ENCODE peak calls at places on chromosomes 5 and 9, in seven cellular contexts. G is A549, V is HCT116, R is HepG2, D is K562, P is endothelial cell of umbilical vein, T is GM12878. Q is an unnamed sample.

GRCh38 chr5:120927923-120928322 is 463.8 kb downstream of the PRR16 start:
- DNase-seq in D (no peak), R (no peak), P (peak), T (no peak), G (no peak), V (no peak), Q (no peak)

GRCh38 chr5:57650360-57651069 is 167.9 kb upstream of the ACTBL2 start:
- DNase-seq in V (peak), P (peak), D (peak), R (peak), T (peak), G (peak), Q (peak)

GRCh38 chr9:12718482-12719026 is 25.4 kb downstream of the TYRP1 start:
- DNase-seq in V (no peak), D (no peak), P (peak), T (no peak), G (no peak), R (no peak), Q (no peak)

GRCh38 chr5:144237851-144238250 is 67.2 kb downstream of the KCTD16 start:
- DNase-seq in P (no peak), T (no peak), G (no peak), D (no peak), R (no peak), V (no peak), Q (no peak)

GRCh38 chr5:52948418-52949076 is 40.6 kb upstream of the ITGA2 start:
- DNase-seq in G (peak), T (peak), R (peak), P (peak), D (peak), V (peak), Q (peak)

GRCh38 chr9:72147676-72148075 is 1.6 kb upstream of the GDA start:
- DNase-seq in V (no peak), G (no peak), D (no peak), P (no peak), T (no peak), R (no peak), Q (no peak)

GRCh38 chr5:179866241-179867078 is 7.8 kb upstream of the MRNIP start:
- DNase-seq in D (no peak), P (no peak), V (no peak), G (peak), T (peak), R (no peak), Q (peak)

GRCh38 chr9:137411670-137412380 is 11.1 kb downstream of the EXD3 start:
- DNase-seq in G (peak), R (no peak), D (peak), P (peak), V (peak), T (peak), Q (peak)

GRCh38 chr5:104344809-104345512 is 782.4 kb upstream of the NUDT12 start:
- DNase-seq in G (peak), P (peak), D (no peak), V (peak), T (no peak), R (peak), Q (no peak)

GRCh38 chr9:117153021-117153420 is 261.8 kb downstream of the ASTN2 start:
- DNase-seq in D (no peak), T (no peak), V (no peak), R (no peak), G (no peak), P (no peak), Q (peak)

GRCh38 chr5:50740832-50741231 is 74.4 kb downstream of the PARP8 start:
- DNase-seq in R (no peak), T (no peak), G (no peak), D (no peak), V (no peak), P (no peak), Q (no peak)

GRCh38 chr5:73268826-73269225 is 95.8 kb downstream of the TMEM174 start:
- DNase-seq in P (no peak), V (no peak), D (no peak), T (no peak), G (no peak), R (no peak), Q (no peak)

GRCh38 chr5:79687911-79688310 is 1.7 kb upstream of the CMYA5 start:
- DNase-seq in T (no peak), V (no peak), G (no peak), R (no peak), P (no peak), D (no peak), Q (no peak)

GRCh38 chr9:88313364-88314220 is 74.7 kb upstream of the SPIN1 start:
- DNase-seq in R (no peak), D (no peak), P (no peak), G (no peak), V (no peak), T (no peak), Q (peak)

GRCh38 chr9:92327283-92327850 is 1.6 kb downstream of the CENPP start:
- DNase-seq in R (no peak), T (no peak), G (no peak), D (peak), P (no peak), V (no peak), Q (no peak)

GRCh38 chr9:92324451-92324850 is 699 bp downstream of the NOL8 start:
- DNase-seq in G (no peak), D (peak), R (no peak), P (no peak), V (no peak), T (no peak), Q (peak)

GRCh38 chr9:92324889-92325268 is 271 bp downstream of the NOL8 start:
- DNase-seq in V (no peak), G (no peak), T (no peak), R (no peak), D (no peak), P (no peak), Q (no peak)

GRCh38 chr9:92325269-92325990 is at the start of the genes CENPP and NOL8:
- DNase-seq in T (peak), R (peak), V (peak), P (peak), D (peak), G (peak), Q (peak)

DNA sequence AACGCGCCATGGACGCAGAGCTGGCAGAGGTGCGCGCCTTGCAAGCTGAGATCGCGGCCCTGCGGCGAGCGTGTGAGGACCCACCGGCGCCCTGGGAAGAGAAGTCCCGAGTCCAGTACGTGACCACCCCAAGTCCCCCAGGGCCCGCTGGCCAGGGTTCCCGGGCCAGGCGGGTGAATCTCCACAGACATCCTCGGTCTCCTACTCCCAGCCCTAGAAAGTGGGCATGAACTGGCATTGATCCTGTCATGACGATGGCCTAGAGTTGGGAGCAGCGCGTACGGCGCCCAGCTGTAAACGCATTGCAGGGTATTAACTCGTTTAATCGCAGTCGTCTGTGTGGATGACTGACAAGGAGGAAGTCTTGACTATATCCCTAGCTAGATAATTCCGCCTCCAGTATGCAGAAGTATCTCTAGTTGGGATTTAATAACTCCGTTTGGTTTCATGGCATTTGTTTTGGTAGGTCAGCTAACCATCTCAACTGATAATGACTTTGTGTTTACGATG is 293 bp downstream of the CENPP start:
- DNase-seq in P (no peak), V (no peak), D (peak), G (no peak), R (no peak), T (no peak), Q (peak)
- TF ChIP-seq POLR2A in P (no peak), V (no peak), D (peak), G (peak), R (no peak), T (peak), Q (no peak)

DNA sequence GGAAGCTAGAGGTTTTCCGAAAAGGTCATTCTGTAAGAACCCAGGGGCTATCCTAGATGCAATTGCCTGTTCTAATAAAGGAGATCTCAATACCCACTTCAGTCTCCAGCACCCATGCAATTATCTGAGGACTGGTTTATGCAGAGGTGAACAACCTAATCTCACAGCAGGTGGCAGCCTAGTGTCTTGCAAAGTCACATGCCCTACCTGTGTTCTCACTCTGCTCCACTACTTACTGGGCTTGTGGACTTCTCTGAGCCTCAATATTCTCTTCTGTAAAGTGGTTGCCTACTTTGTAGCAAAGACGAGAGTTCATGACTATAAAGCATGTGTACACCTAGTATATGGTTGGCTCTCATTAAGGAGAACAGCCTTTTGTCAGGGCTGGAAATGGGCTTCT is 21.0 kb upstream of the ALDH1B1 start:
- DNase-seq in D (peak), T (peak), R (peak), P (no peak), G (peak), V (peak), Q (peak)
- TF ChIP-seq MAX in D (no peak), T (peak), R (no peak), P (no peak), G (no peak), V (no peak), Q (no peak)

GRCh38 chr9:127806871-127807270 is 4.2 kb downstream of the FPGS start:
- DNase-seq in V (no peak), T (no peak), G (no peak), R (no peak), D (no peak), P (no peak), Q (no peak)

GRCh38 chr9:127805620-127806019 is 2.9 kb downstream of the FPGS start:
- DNase-seq in T (no peak), G (peak), V (peak), D (peak), R (peak), P (peak), Q (peak)

GRCh38 chr9:127801955-127802575 is 617 bp upstream of the FPGS start:
- DNase-seq in D (no peak), G (no peak), V (no peak), R (no peak), T (no peak), P (no peak), Q (peak)

GRCh38 chr9:127802576-127803443 is at the start of gene FPGS:
- DNase-seq in G (peak), R (peak), V (peak), P (peak), T (peak), D (peak), Q (peak)

GRCh38 chr9:127803507-127804352 is 1.0 kb downstream of the FPGS start:
- DNase-seq in R (no peak), T (no peak), D (no peak), V (no peak), P (no peak), G (peak), Q (peak)
- TF ChIP-seq POLR2A in R (no peak), T (peak), D (no peak), V (no peak), P (peak), G (no peak), Q (no peak)

GRCh38 chr5:143051244-143052058 is 281.3 kb downstream of the ARHGAP26 start:
- DNase-seq in T (no peak), V (no peak), D (peak), P (no peak), G (no peak), R (peak), Q (peak)
- TF ChIP-seq MAX in T (no peak), V (no peak), D (no peak), P (no peak), G (no peak), R (no peak), Q (peak)

DNA sequence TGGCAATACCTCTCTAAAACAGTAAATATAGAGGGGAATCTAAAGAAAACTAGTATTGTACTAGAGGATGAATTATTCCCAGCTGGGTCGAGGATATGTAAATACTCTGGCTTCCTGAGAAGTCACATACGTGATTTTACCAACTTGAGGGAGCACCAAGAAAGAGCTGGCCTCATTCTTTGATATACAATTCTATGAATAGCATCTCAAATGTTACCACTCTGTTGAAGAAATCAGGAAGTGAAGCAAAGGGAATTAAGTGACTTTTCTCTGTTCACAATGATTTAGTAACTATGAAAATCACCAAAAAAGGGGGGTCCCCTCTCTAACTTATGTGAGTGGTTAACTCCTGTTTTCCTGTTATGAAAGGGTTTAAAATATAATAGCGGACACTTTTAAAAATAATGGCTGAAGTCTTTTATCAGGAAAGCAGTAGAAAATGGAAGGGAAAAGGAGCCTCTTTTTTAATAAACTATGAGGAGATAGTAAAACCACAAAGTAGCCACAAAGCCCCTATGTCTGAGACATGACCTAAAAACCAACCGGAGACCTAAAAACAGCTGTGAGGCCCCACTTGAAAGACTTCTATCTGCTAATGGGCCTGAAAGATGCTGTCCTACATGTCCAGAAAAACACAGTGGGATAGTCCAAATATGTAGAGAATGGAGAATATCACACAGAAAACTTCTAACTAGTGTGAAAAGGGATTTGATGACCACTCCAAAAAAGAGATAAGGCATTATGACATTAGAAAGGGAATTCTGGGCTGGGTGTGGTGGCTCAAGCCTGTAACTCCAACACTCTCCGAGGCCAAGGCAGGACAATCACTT is 42.5 kb downstream of the LPAR1 start:
- DNase-seq in D (no peak), V (no peak), T (no peak), P (no peak), R (no peak), G (no peak), Q (no peak)
- TF ChIP-seq POLR2A in D (no peak), V (no peak), T (no peak), P (no peak), R (no peak), G (no peak), Q (no peak)

Q was measured in NB4.